ENCODE peak calls at places on chromosome 14, in five cellular contexts. T is NB4, B is left ventricle myocardium inferior, Z is neural progenitor cell, I is esophagus squamous epithelium. E is an unnamed sample.

GRCh38 chr14:48826058-48826457 is 760.1 kb downstream of the RPS29 start:
- DNase-seq in B (no peak), T (no peak), Z (no peak), I (no peak), E (no peak)

GRCh38 chr14:102733326-102733725 is 43.9 kb upstream of the TRAF3 start:
- DNase-seq in Z (no peak), B (no peak), I (no peak), T (no peak), E (no peak)

GRCh38 chr14:29788093-29788492 is 139.6 kb downstream of the PRKD1 start:
- DNase-seq in Z (no peak), B (no peak), T (no peak), I (no peak), E (no peak)

GRCh38 chr14:86296173-86296572 is 766.2 kb downstream of the FLRT2 start:
- DNase-seq in Z (no peak), T (no peak), I (no peak), B (no peak), E (no peak)

GRCh38 chr14:83170165-83170564 is 1636.5 kb upstream of the SEL1L start:
- DNase-seq in B (no peak), T (no peak), Z (peak), I (no peak), E (no peak)

GRCh38 chr14:68340262-68340661 is 452.6 kb downstream of the ZFP36L1 start:
- DNase-seq in I (no peak), B (no peak), Z (no peak), T (no peak), E (no peak)

GRCh38 chr14:30496852-30497251 is 62.1 kb upstream of the G2E3 start:
- DNase-seq in T (no peak), Z (no peak), B (no peak), I (no peak), E (no peak)

GRCh38 chr14:60174352-60175254 is 9.4 kb upstream of the DHRS7 start:
- DNase-seq in I (no peak), Z (no peak), T (peak), B (no peak), E (no peak)

GRCh38 chr14:85060116-85060515 is 469.8 kb upstream of the FLRT2 start:
- DNase-seq in T (no peak), B (no peak), Z (no peak), I (no peak), E (no peak)

GRCh38 chr14:93456356-93456755 is 25.6 kb downstream of the UNC79 start:
- DNase-seq in Z (no peak), I (no peak), B (no peak), T (no peak), E (no peak)

GRCh38 chr14:104677506-104678332 is 11.7 kb upstream of the INF2 start:
- DNase-seq in B (peak), Z (peak), I (no peak), T (peak), E (no peak)

GRCh38 chr14:84969501-84969900 is 560.4 kb upstream of the FLRT2 start:
- DNase-seq in I (no peak), Z (no peak), B (no peak), T (no peak), E (no peak)

GRCh38 chr14:104433401-104434213 is 146.0 kb upstream of the C14orf180 start:
- DNase-seq in B (no peak), I (no peak), T (no peak), Z (no peak), E (no peak)

GRCh38 chr14:103356151-103356766 is 22.2 kb downstream of the EIF5 start:
- DNase-seq in Z (no peak), B (no peak), T (no peak), I (no peak), E (no peak)

GRCh38 chr14:72810201-72810600 is 83.7 kb downstream of the DPF3 start:
- DNase-seq in B (no peak), I (no peak), Z (no peak), T (no peak), E (no peak)

GRCh38 chr14:75645051-75645450 is 15.6 kb downstream of the ERG28 start:
- DNase-seq in T (no peak), B (no peak), Z (no peak), I (no peak), E (no peak)

GRCh38 chr14:77033622-77034521 is 5.4 kb upstream of the IRF2BPL start:
- DNase-seq in Z (peak), T (peak), I (no peak), B (peak), E (no peak)

GRCh38 chr14:76576047-76576741 is 185.1 kb upstream of the VASH1 start:
- DNase-seq in I (no peak), Z (no peak), B (no peak), T (no peak), E (peak)

GRCh38 chr14:82667006-82667405 is 1133.4 kb upstream of the SEL1L start:
- DNase-seq in I (no peak), T (no peak), B (no peak), Z (no peak), E (no peak)

GRCh38 chr14:51139221-51139681 is 44.3 kb upstream of the TRIM9 start:
- DNase-seq in Z (no peak), B (no peak), I (no peak), T (peak), E (peak)

GRCh38 chr14:59330455-59330854 is 134.7 kb downstream of the GPR135 start:
- DNase-seq in Z (no peak), T (no peak), B (no peak), I (no peak), E (no peak)

GRCh38 chr14:61388173-61388975 is 67.0 kb downstream of the PRKCH start:
- DNase-seq in B (no peak), Z (no peak), T (no peak), I (no peak), E (no peak)

GRCh38 chr14:73393375-73393774 is 65.0 kb downstream of the NUMB start:
- DNase-seq in B (no peak), I (no peak), Z (no peak), T (no peak), E (no peak)

GRCh38 chr14:94680498-94681288 is 68.5 kb downstream of the SERPINA3 start:
- DNase-seq in T (no peak), B (no peak), I (no peak), Z (no peak), E (no peak)

GRCh38 chr14:59739794-59740193 is 130.8 kb downstream of the RTN1 start:
- DNase-seq in Z (no peak), B (no peak), I (no peak), T (peak), E (no peak)

GRCh38 chr14:88212691-88213090 is 110.4 kb downstream of the KCNK10 start:
- DNase-seq in B (no peak), I (no peak), T (no peak), Z (no peak), E (no peak)

GRCh38 chr14:63457498-63457897 is 85.7 kb downstream of the PPP2R5E start:
- DNase-seq in B (no peak), Z (no peak), T (no peak), I (no peak), E (no peak)

GRCh38 chr14:75578099-75578785 is at the start of gene FLVCR2:
- DNase-seq in I (no peak), T (peak), B (peak), Z (peak), E (no peak)

GRCh38 chr14:53470351-53471043 is 317.4 kb upstream of the DDHD1 start:
- DNase-seq in Z (no peak), I (no peak), T (no peak), B (peak), E (no peak)

GRCh38 chr14:71429900-71430299 is 502.3 kb upstream of the RGS6 start:
- DNase-seq in I (no peak), B (no peak), T (no peak), Z (no peak), E (no peak)

GRCh38 chr14:32434880-32435279 is 105.8 kb downstream of the AKAP6 start:
- DNase-seq in B (no peak), I (no peak), T (no peak), Z (no peak), E (no peak)

GRCh38 chr14:51547260-51547659 is 104.5 kb upstream of the FRMD6 start:
- DNase-seq in T (no peak), Z (no peak), B (no peak), I (no peak), E (peak)

GRCh38 chr14:99427632-99428315 is 52.9 kb downstream of the SETD3 start:
- DNase-seq in B (no peak), Z (no peak), T (no peak), I (no peak), E (no peak)

GRCh38 chr14:38261620-38262019 is 5.7 kb upstream of the CLEC14A start:
- DNase-seq in I (no peak), B (no peak), Z (no peak), T (peak), E (no peak)

GRCh38 chr14:92490239-92490959 is 23.2 kb upstream of the RIN3 start:
- DNase-seq in T (no peak), I (no peak), B (no peak), Z (no peak), E (no peak)

GRCh38 chr14:104390221-104390931 is 189.2 kb upstream of the C14orf180 start:
- DNase-seq in Z (no peak), I (no peak), T (no peak), B (no peak), E (no peak)

GRCh38 chr14:104731249-104731924 is 7.4 kb downstream of the ADSS1 start:
- DNase-seq in I (no peak), Z (peak), T (peak), B (no peak), E (no peak)

GRCh38 chr14:101626331-101626730 is 65.0 kb downstream of the DIO3 start:
- DNase-seq in T (no peak), Z (no peak), I (no peak), B (no peak), E (no peak)

GRCh38 chr14:101628975-101629374 is 67.7 kb downstream of the DIO3 start:
- DNase-seq in T (no peak), Z (no peak), I (no peak), B (no peak), E (no peak)

GRCh38 chr14:101630056-101630960 is 69.0 kb downstream of the DIO3 start:
- DNase-seq in Z (no peak), T (no peak), I (no peak), B (no peak), E (no peak)

GRCh38 chr14:101627913-101628257 is 66.6 kb downstream of the DIO3 start:
- DNase-seq in B (no peak), Z (peak), I (no peak), T (no peak), E (no peak)

DNA sequence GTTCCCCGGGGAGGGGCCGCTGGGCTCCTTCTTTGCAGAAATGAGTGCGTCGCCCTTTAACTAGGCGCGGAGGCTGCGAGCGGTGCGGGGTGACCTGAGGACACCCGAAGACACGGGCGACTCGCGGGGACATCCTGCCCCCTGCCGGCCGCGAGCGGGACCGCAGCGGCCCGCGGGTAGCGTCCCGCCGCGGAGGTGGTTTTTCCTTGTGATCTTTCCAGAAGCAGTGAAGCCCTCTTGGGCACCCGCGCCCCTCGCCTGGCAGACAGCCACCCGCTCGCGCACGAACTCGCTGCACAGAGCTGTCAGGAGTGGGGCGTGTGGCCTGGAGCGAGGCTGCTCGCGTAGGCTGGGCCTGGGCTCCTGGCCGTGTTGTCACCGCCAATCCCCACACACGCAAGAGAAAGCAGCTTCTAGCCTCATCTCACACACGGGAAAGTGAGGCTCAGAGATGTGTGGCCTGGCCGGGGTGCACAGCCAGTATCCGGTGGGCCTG is 67.2 kb downstream of the DIO3 start:
- DNase-seq in Z (peak), B (peak), I (no peak), T (peak), E (no peak)
- H3K4me3 ChIP-seq in Z (no peak), B (peak), I (no peak), T (no peak), E (peak)

GRCh38 chr14:56284641-56285040 is 166.4 kb downstream of the PELI2 start:
- DNase-seq in I (no peak), B (no peak), Z (no peak), T (no peak), E (no peak)

GRCh38 chr14:56278383-56278782 is 160.2 kb downstream of the PELI2 start:
- DNase-seq in B (no peak), I (no peak), T (no peak), Z (no peak), E (no peak)

GRCh38 chr14:56282179-56282578 is 164.0 kb downstream of the PELI2 start:
- DNase-seq in B (no peak), I (no peak), Z (no peak), T (no peak), E (no peak)

DNA sequence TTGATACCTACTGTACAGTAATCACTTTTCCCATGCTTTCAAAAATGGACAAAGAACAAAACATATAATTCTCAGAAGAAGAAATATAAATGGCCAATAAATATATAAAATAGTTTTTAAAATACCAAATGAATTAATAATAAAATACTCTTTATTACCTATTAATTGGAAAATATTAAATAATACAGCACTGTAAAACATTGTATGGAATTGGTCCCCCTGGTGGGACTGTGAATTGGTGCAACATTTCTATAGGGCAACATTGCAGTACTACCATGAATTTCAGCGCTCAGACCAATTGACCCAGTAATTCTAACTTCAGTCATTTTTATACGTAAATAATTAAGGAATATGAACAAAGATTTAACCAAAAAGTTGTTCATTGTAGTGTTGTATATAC is 162.6 kb downstream of the PELI2 start:
- DNase-seq in T (no peak), B (no peak), I (no peak), Z (no peak), E (no peak)
- TF ChIP-seq CTCF in T (no peak), B (no peak), I (no peak), Z (no peak), E (peak)

GRCh38 chr14:24083462-24083861 is 10.6 kb upstream of the PCK2 start:
- DNase-seq in I (no peak), Z (no peak), B (no peak), T (no peak), E (no peak)

GRCh38 chr14:24082411-24083080 is 11.2 kb downstream of the CPNE6 start:
- DNase-seq in B (no peak), I (no peak), Z (no peak), T (no peak), E (no peak)

GRCh38 chr14:24080888-24081738 is 9.8 kb downstream of the CPNE6 start:
- DNase-seq in Z (peak), T (peak), B (peak), I (peak), E (no peak)

GRCh38 chr14:24080142-24080530 is 8.8 kb downstream of the CPNE6 start:
- DNase-seq in Z (peak), T (no peak), I (no peak), B (no peak), E (no peak)

GRCh38 chr14:24081739-24082204 is 10.4 kb downstream of the CPNE6 start:
- DNase-seq in Z (peak), I (no peak), T (no peak), B (no peak), E (no peak)
- H3K4me3 ChIP-seq in Z (peak), I (peak), T (no peak), B (peak), E (peak)

GRCh38 chr14:50109342-50109741 is 7.0 kb downstream of the VCPKMT start:
- DNase-seq in I (no peak), B (no peak), T (no peak), Z (no peak), E (no peak)
- TF ChIP-seq CTCF in I (no peak), B (no peak), T (peak), Z (peak), E (peak)

GRCh38 chr14:96576359-96576758 is 74.2 kb downstream of the PAPOLA start:
- DNase-seq in Z (no peak), B (no peak), I (no peak), T (no peak), E (no peak)
- H3K4me3 ChIP-seq in Z (no peak), B (no peak), I (no peak), T (no peak), E (no peak)